ENCODE peak calls at places on chromosomes 16 and 17, in four cellular contexts. O, R, N and S are unnamed samples.

GRCh38 chr17:40538019-40538935 is 27.0 kb downstream of the CCR7 start:
- DNase-seq in O (no peak), R (peak), N (no peak), S (peak)

GRCh38 chr17:44005865-44006580 is 1.6 kb downstream of the NAGS start:
- DNase-seq in N (peak), O (no peak), R (no peak), S (peak)

GRCh38 chr17:37643829-37644228 is 583 bp upstream of the DDX52 start:
- DNase-seq in O (no peak), N (no peak), R (peak), S (peak)

GRCh38 chr17:39652635-39653315 is 12.4 kb upstream of the TCAP start:
- DNase-seq in O (no peak), R (no peak), N (no peak), S (no peak)

GRCh38 chr17:12078791-12079190 is 58.1 kb downstream of the MAP2K4 start:
- DNase-seq in R (peak), O (no peak), N (no peak), S (peak)

GRCh38 chr16:53207810-53208752 is 153.3 kb downstream of the CHD9 start:
- DNase-seq in R (peak), O (no peak), N (peak), S (peak)

GRCh38 chr17:20109121-20109520 is 100.0 kb downstream of the SPECC1 start:
- DNase-seq in R (no peak), N (no peak), O (no peak), S (no peak)

GRCh38 chr16:27326738-27327585 is 13.2 kb downstream of the IL4R start:
- DNase-seq in R (peak), N (no peak), O (no peak), S (peak)

GRCh38 chr17:19424934-19425868 is 14.2 kb downstream of the RNF112 start:
- DNase-seq in O (no peak), N (no peak), R (no peak), S (peak)

GRCh38 chr16:79067600-79067999 is 532.9 kb downstream of the MAF start:
- DNase-seq in O (no peak), N (no peak), R (no peak), S (peak)

GRCh38 chr16:54140788-54141136 is 145.8 kb downstream of the IRX3 start:
- DNase-seq in N (no peak), O (no peak), R (no peak), S (no peak)

GRCh38 chr17:79952265-79952877 is 83.3 kb downstream of the TBC1D16 start:
- DNase-seq in N (no peak), O (no peak), R (no peak), S (no peak)

GRCh38 chr17:39239640-39240314 is 14.0 kb upstream of the STAC2 start:
- DNase-seq in R (peak), O (peak), N (peak), S (peak)

GRCh38 chr17:40895106-40895730 is 10.2 kb upstream of the KRT20 start:
- DNase-seq in N (no peak), O (no peak), R (no peak), S (no peak)

GRCh38 chr17:48486557-48486956 is 44.3 kb downstream of the HOXB1 start:
- DNase-seq in R (peak), N (no peak), O (no peak), S (peak)

GRCh38 chr17:28878158-28878910 is 19.2 kb downstream of the FLOT2 start:
- DNase-seq in R (peak), O (no peak), N (no peak), S (peak)

GRCh38 chr16:1990336-1991134 is 765 bp downstream of the SYNGR3 start:
- DNase-seq in N (no peak), R (no peak), O (no peak), S (no peak)

GRCh38 chr17:38420518-38420917 is 7.7 kb upstream of the ARHGAP23 start:
- DNase-seq in O (no peak), N (no peak), R (no peak), S (no peak)

GRCh38 chr17:59493867-59494266 is 71.5 kb upstream of the DHX40 start:
- DNase-seq in R (no peak), N (no peak), O (no peak), S (no peak)

GRCh38 chr16:24568392-24568791 is 29.0 kb downstream of the RBBP6 start:
- DNase-seq in N (no peak), O (no peak), R (peak), S (no peak)

GRCh38 chr17:68248199-68248825 is 469 bp downstream of the AMZ2 start:
- DNase-seq in O (no peak), N (no peak), R (peak), S (peak)

GRCh38 chr16:31807086-31807485 is 66.5 kb upstream of the ZNF267 start:
- DNase-seq in O (no peak), R (no peak), N (no peak), S (no peak)

GRCh38 chr16:30740364-30741251 is 7.6 kb upstream of the PHKG2 start:
- DNase-seq in O (no peak), R (peak), N (no peak), S (peak)

GRCh38 chr17:36475346-36475970 is 11.0 kb upstream of the ZNHIT3 start:
- DNase-seq in R (no peak), O (no peak), N (no peak), S (no peak)

GRCh38 chr16:85291302-85292148 is 179.3 kb upstream of the CIBAR2 start:
- DNase-seq in R (no peak), N (no peak), O (no peak), S (no peak)

GRCh38 chr16:77579283-77579985 is 142.9 kb upstream of the NUDT7 start:
- DNase-seq in O (no peak), N (no peak), R (no peak), S (peak)

GRCh38 chr17:561118-561517 is 153.5 kb downstream of the VPS53 start:
- DNase-seq in N (no peak), R (peak), O (no peak), S (peak)

GRCh38 chr16:27824006-27824405 is 239.5 kb downstream of the GSG1L start:
- DNase-seq in R (no peak), O (no peak), N (no peak), S (no peak)

GRCh38 chr17:42422412-42422957 is 571 bp downstream of the CAVIN1 start:
- DNase-seq in R (peak), N (no peak), O (no peak), S (peak)

GRCh38 chr16:73792199-73793108 is 504.2 kb upstream of the PSMD7 start:
- DNase-seq in O (no peak), N (no peak), R (no peak), S (no peak)

GRCh38 chr17:58344047-58344790 is 7.8 kb downstream of the SUPT4H1 start:
- DNase-seq in N (no peak), O (peak), R (peak), S (peak)

GRCh38 chr16:65889533-65889966 is 476.9 kb upstream of the CDH5 start:
- DNase-seq in N (no peak), R (peak), O (no peak), S (peak)